ENCODE peak calls at places on chromosomes 1 and 21, in seven cellular contexts. F, G, Z, D, I, E and Q are unnamed samples.

GRCh38 chr1:222543817-222544216 is 4.1 kb downstream of the HHIPL2 start:
- DNase-seq in G (no peak), E (peak; percentile 42), F (no peak), D (no peak), Z (no peak), I (no peak), Q (no peak)

GRCh38 chr21:37220433-37220980 is 46.6 kb downstream of the VPS26C start:
- DNase-seq in D (peak; percentile 20), G (no peak), F (no peak), I (no peak), Z (peak; percentile 34), E (peak; percentile 13), Q (no peak)

GRCh38 chr1:83704350-83704749 is 294.6 kb downstream of the TTLL7 start:
- DNase-seq in E (peak; percentile 17), Z (no peak), I (no peak), F (no peak), G (no peak), D (no peak), Q (no peak)

GRCh38 chr1:201049248-201049831 is 25.8 kb upstream of the KIF21B start:
- DNase-seq in F (no peak), E (no peak), G (no peak), I (no peak), Z (no peak), D (no peak), Q (no peak)

GRCh38 chr1:114111731-114112661 is 41.7 kb downstream of the SYT6 start:
- DNase-seq in F (no peak), D (no peak), G (no peak), Z (no peak), I (no peak), E (no peak), Q (no peak)

GRCh38 chr1:42853116-42853884 is 6.9 kb downstream of the ZNF691 start:
- DNase-seq in E (no peak), Z (no peak), F (no peak), G (no peak), D (no peak), I (no peak), Q (no peak)

GRCh38 chr1:65389296-65389695 is 31.2 kb upstream of the LEPR start:
- DNase-seq in D (no peak), I (no peak), E (no peak), Z (no peak), G (no peak), F (no peak), Q (no peak)

GRCh38 chr1:105909811-105910210 is 1146.7 kb upstream of the PRMT6 start:
- DNase-seq in E (no peak), D (no peak), F (no peak), I (no peak), Z (no peak), G (no peak), Q (no peak)

GRCh38 chr1:51301844-51302162 is 28.6 kb downstream of the TTC39A start:
- DNase-seq in E (no peak), F (no peak), Z (no peak), G (no peak), I (no peak), D (no peak), Q (no peak)

GRCh38 chr1:11486610-11487009 is 7.7 kb downstream of the DISP3 start:
- DNase-seq in Z (no peak), I (no peak), E (no peak), F (no peak), D (no peak), G (no peak), Q (no peak)

GRCh38 chr1:107141491-107142369 is 891 bp downstream of the NTNG1 start:
- DNase-seq in G (peak; percentile 37), F (peak; percentile 7), I (peak; percentile 80), E (peak; percentile 83), D (no peak), Z (no peak), Q (peak; percentile 84)

GRCh38 chr1:89254658-89255287 is 17.9 kb downstream of the GBP5 start:
- DNase-seq in G (no peak), F (no peak), D (no peak), I (no peak), E (peak; percentile 20), Z (no peak), Q (no peak)

GRCh38 chr1:110798691-110799256 is 74.2 kb upstream of the CD53 start:
- DNase-seq in G (no peak), D (no peak), E (no peak), F (no peak), I (no peak), Z (no peak), Q (no peak)

GRCh38 chr1:169345500-169345899 is 22.1 kb downstream of the NME7 start:
- DNase-seq in F (no peak), E (no peak), G (no peak), Z (no peak), I (no peak), D (no peak), Q (no peak)

GRCh38 chr1:37186246-37186756 is 152.0 kb upstream of the GRIK3 start:
- DNase-seq in E (peak; percentile 20), F (no peak), I (no peak), D (no peak), Z (no peak), G (no peak), Q (no peak)

GRCh38 chr1:88608139-88608943 is 75.7 kb upstream of the PKN2 start:
- DNase-seq in E (peak; percentile 19), I (peak; percentile 80), D (no peak), F (peak; percentile 17), G (no peak), Z (no peak), Q (no peak)

GRCh38 chr1:221994274-221994698 is 252.4 kb upstream of the DUSP10 start:
- DNase-seq in D (no peak), I (no peak), Z (no peak), G (no peak), F (no peak), E (no peak), Q (no peak)

GRCh38 chr1:231311696-231312095 is 26.0 kb downstream of the EXOC8 start:
- DNase-seq in I (no peak), D (no peak), G (no peak), E (no peak), F (no peak), Z (no peak), Q (no peak)

GRCh38 chr1:40606978-40607377 is 58.5 kb downstream of the RIMS3 start:
- DNase-seq in E (no peak), F (no peak), G (no peak), D (no peak), Z (no peak), I (no peak), Q (no peak)

GRCh38 chr1:165753934-165754333 is 14.7 kb downstream of the TMCO1 start:
- DNase-seq in D (no peak), I (peak; percentile 64), Z (no peak), F (no peak), G (no peak), E (no peak), Q (no peak)

GRCh38 chr21:41235214-41235613 is 67.3 kb downstream of the BACE2 start:
- DNase-seq in Z (no peak), G (no peak), F (no peak), I (no peak), D (no peak), E (no peak), Q (no peak)

GRCh38 chr1:238331557-238331956 is 440.8 kb upstream of the ZP4 start:
- DNase-seq in F (no peak), Z (no peak), E (no peak), D (no peak), I (no peak), G (no peak), Q (no peak)

GRCh38 chr1:25875154-25875855 is at the start of gene PAQR7:
- DNase-seq in I (peak; percentile 76), D (peak; percentile 53), G (peak; percentile 26), F (no peak), E (peak; percentile 72), Z (peak; percentile 57), Q (peak; percentile 95)

GRCh38 chr1:46816930-46817329 is 18.1 kb downstream of the CYP4B1 start:
- DNase-seq in D (no peak), G (no peak), Z (no peak), I (peak; percentile 7), F (no peak), E (no peak), Q (no peak)

GRCh38 chr1:2132222-2133038 is 62.1 kb downstream of the FAAP20 start:
- DNase-seq in I (no peak), Z (no peak), D (no peak), F (no peak), E (peak; percentile 16), G (peak; percentile 69), Q (peak; percentile 77)

GRCh38 chr1:32759521-32759980 is 57.0 kb upstream of the SYNC start:
- DNase-seq in Z (no peak), F (no peak), E (no peak), D (no peak), G (no peak), I (no peak), Q (no peak)

GRCh38 chr1:225842074-225842473 is 32.1 kb downstream of the EPHX1 start:
- DNase-seq in Z (no peak), G (no peak), E (no peak), D (no peak), I (no peak), F (no peak), Q (no peak)

GRCh38 chr1:243713470-243714186 is 136.4 kb downstream of the AKT3 start:
- DNase-seq in D (no peak), F (peak; percentile 21), G (no peak), E (peak; percentile 95), I (no peak), Z (peak; percentile 35), Q (no peak)

GRCh38 chr1:107687846-107688753 is 276.9 kb downstream of the VAV3 start:
- DNase-seq in D (no peak), F (no peak), Z (no peak), E (peak; percentile 38), G (no peak), I (no peak), Q (no peak)

GRCh38 chr1:59025898-59026426 is 242.1 kb upstream of the JUN start:
- DNase-seq in F (no peak), D (no peak), E (no peak), G (no peak), Z (no peak), I (no peak), Q (no peak)

GRCh38 chr21:22597660-22598255 is 1599.5 kb downstream of the NCAM2 start:
- DNase-seq in I (no peak), G (no peak), F (no peak), D (no peak), Z (no peak), E (no peak), Q (no peak)

GRCh38 chr1:64898107-64898861 is 68.1 kb downstream of the JAK1 start:
- DNase-seq in I (no peak), F (peak; percentile 72), Z (peak; percentile 44), D (peak; percentile 19), G (peak; percentile 89), E (peak; percentile 32), Q (no peak)

GRCh38 chr1:27574871-27575831 is 28.8 kb downstream of the AHDC1 start:
- DNase-seq in F (no peak), E (peak; percentile 74), I (no peak), Z (no peak), G (peak; percentile 63), D (no peak), Q (no peak)

GRCh38 chr1:39639333-39640130 is at the start of gene HEYL:
- DNase-seq in G (no peak), D (peak; percentile 36), E (peak; percentile 66), F (no peak), I (no peak), Z (no peak), Q (no peak)

GRCh38 chr1:185155600-185156320 is 993 bp downstream of the TRMT1L start:
- DNase-seq in E (peak; percentile 31), Z (no peak), D (no peak), F (no peak), I (peak; percentile 72), G (no peak), Q (no peak)

GRCh38 chr1:217106231-217106630 is 383.0 kb upstream of the ESRRG start:
- DNase-seq in E (no peak), Z (no peak), G (no peak), F (no peak), D (no peak), I (no peak), Q (no peak)

GRCh38 chr21:45036630-45037029 is 37.8 kb upstream of the ADARB1 start:
- DNase-seq in D (no peak), Z (no peak), G (no peak), F (no peak), E (no peak), I (no peak), Q (no peak)

GRCh38 chr1:3858231-3858981 is 1.1 kb downstream of the DFFB start:
- DNase-seq in G (no peak), F (peak; percentile 10), E (peak; percentile 32), I (peak; percentile 50), D (no peak), Z (no peak), Q (peak; percentile 80)